ENCODE peak calls at places on chromosomes 13 and 19, in seven cellular contexts. J, Z, K, T, A, C and O are unnamed samples.

GRCh38 chr19:39479916-39480315 is 722 bp upstream of the TIMM50 start:
- DNase-seq in J (no peak), Z (no peak), K (no peak), T (no peak), A (no peak), C (no peak), O (no peak)

GRCh38 chr13:48496271-48496670 is 36.6 kb downstream of the RCBTB2 start:
- DNase-seq in J (no peak), Z (no peak), K (no peak), T (no peak), A (no peak), C (no peak), O (no peak)

GRCh38 chr13:110419391-110419791 is 112.3 kb downstream of the COL4A2 start:
- DNase-seq in J (peak), Z (no peak), K (no peak), T (no peak), A (no peak), C (no peak), O (no peak)

GRCh38 chr13:95355491-95355890 is 54.2 kb upstream of the ABCC4 start:
- DNase-seq in J (peak), Z (peak), K (no peak), T (no peak), A (no peak), C (no peak), O (no peak)

GRCh38 chr13:41495044-41495443 is 37.7 kb downstream of the RGCC start:
- DNase-seq in J (no peak), Z (no peak), K (no peak), T (no peak), A (no peak), C (no peak), O (no peak)

GRCh38 chr19:45895519-45895972 is 6.9 kb downstream of the MYPOP start:
- DNase-seq in J (no peak), Z (no peak), K (no peak), T (no peak), A (no peak), C (no peak), O (no peak)

GRCh38 chr19:2719232-2719735 is 1.9 kb downstream of the DIRAS1 start:
- DNase-seq in J (no peak), Z (no peak), K (no peak), T (no peak), A (no peak), C (no peak), O (no peak)

GRCh38 chr13:48585456-48585840 is 52.6 kb upstream of the RCBTB2 start:
- DNase-seq in J (peak), Z (peak), K (no peak), T (no peak), A (no peak), C (peak), O (no peak)

GRCh38 chr13:93635687-93636086 is 409.1 kb downstream of the GPC6 start:
- DNase-seq in J (peak), Z (peak), K (no peak), T (no peak), A (no peak), C (no peak), O (no peak)

GRCh38 chr19:16449330-16449961 is 22.3 kb downstream of the EPS15L1 start:
- DNase-seq in J (peak), Z (no peak), K (no peak), T (no peak), A (no peak), C (no peak), O (no peak)

GRCh38 chr13:58619396-58620113 is 988.0 kb downstream of the PCDH17 start:
- DNase-seq in J (no peak), Z (no peak), K (no peak), T (no peak), A (no peak), C (no peak), O (no peak)

GRCh38 chr13:113152894-113153809 is 5.3 kb upstream of the PROZ start:
- DNase-seq in J (peak), Z (no peak), K (peak), T (peak), A (no peak), C (peak), O (no peak)

GRCh38 chr19:45558399-45558878 is 26.2 kb downstream of the OPA3 start:
- DNase-seq in J (peak), Z (no peak), K (peak), T (no peak), A (no peak), C (peak), O (no peak)

GRCh38 chr13:39106216-39106995 is 68.2 kb downstream of the NHLRC3 start:
- DNase-seq in J (peak), Z (no peak), K (no peak), T (peak), A (no peak), C (no peak), O (no peak)

GRCh38 chr13:99386911-99387788 is 80.0 kb upstream of the GPR183 start:
- DNase-seq in J (peak), Z (no peak), K (peak), T (peak), A (no peak), C (peak), O (peak)

GRCh38 chr19:2540646-2541454 is 64.9 kb downstream of the GADD45B start:
- DNase-seq in J (peak), Z (peak), K (peak), T (no peak), A (no peak), C (peak), O (peak)

GRCh38 chr19:46614114-46614701 is 10.7 kb downstream of the PTGIR start:
- DNase-seq in J (peak), Z (peak), K (peak), T (peak), A (no peak), C (peak), O (peak)

DNA sequence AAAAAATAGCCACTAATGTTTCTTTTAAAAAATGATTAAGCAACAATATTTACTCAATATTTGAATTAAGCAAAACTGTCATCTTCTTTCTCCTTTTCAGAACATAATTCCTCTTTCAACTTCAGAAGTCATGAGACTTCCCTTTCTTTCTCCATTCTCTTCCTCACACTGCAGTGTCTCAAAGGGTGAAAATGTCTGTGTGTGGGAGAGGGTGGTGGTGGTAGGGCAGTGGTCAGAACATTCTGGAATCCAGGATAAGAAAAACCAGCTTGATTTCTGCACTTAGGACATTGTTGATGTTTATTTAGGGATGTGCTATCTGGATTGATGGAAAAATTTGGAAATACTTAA is 126.4 kb downstream of the KCNRG start:
- DNase-seq in J (no peak), Z (no peak), K (no peak), T (no peak), A (no peak), C (no peak), O (no peak)
- TF ChIP-seq CTCF in J (no peak), Z (no peak), K (no peak), T (no peak), A (no peak), C (no peak), O (no peak)

GRCh38 chr13:84455143-84455905 is 573.0 kb upstream of the SLITRK1 start:
- DNase-seq in J (no peak), Z (no peak), K (no peak), T (no peak), A (no peak), C (no peak), O (no peak)
- TF ChIP-seq CTCF in J (no peak), Z (no peak), K (peak), T (no peak), A (no peak), C (no peak), O (no peak)

GRCh38 chr13:35957174-35957867 is 173.9 kb downstream of the DCLK1 start:
- DNase-seq in J (peak), Z (peak), K (no peak), T (no peak), A (no peak), C (no peak), O (no peak)

GRCh38 chr13:35957996-35958395 is 173.2 kb downstream of the DCLK1 start:
- DNase-seq in J (no peak), Z (no peak), K (no peak), T (no peak), A (no peak), C (no peak), O (no peak)

GRCh38 chr13:35956074-35956473 is 175.1 kb downstream of the DCLK1 start:
- DNase-seq in J (no peak), Z (no peak), K (no peak), T (no peak), A (no peak), C (no peak), O (no peak)

GRCh38 chr13:35954207-35954560 is 177.0 kb downstream of the DCLK1 start:
- DNase-seq in J (no peak), Z (peak), K (no peak), T (peak), A (no peak), C (no peak), O (no peak)

GRCh38 chr13:35953537-35954206 is 177.5 kb downstream of the DCLK1 start:
- DNase-seq in J (peak), Z (peak), K (peak), T (peak), A (no peak), C (peak), O (no peak)
- TF ChIP-seq CTCF in J (peak), Z (peak), K (peak), T (peak), A (peak), C (peak), O (peak)

DNA sequence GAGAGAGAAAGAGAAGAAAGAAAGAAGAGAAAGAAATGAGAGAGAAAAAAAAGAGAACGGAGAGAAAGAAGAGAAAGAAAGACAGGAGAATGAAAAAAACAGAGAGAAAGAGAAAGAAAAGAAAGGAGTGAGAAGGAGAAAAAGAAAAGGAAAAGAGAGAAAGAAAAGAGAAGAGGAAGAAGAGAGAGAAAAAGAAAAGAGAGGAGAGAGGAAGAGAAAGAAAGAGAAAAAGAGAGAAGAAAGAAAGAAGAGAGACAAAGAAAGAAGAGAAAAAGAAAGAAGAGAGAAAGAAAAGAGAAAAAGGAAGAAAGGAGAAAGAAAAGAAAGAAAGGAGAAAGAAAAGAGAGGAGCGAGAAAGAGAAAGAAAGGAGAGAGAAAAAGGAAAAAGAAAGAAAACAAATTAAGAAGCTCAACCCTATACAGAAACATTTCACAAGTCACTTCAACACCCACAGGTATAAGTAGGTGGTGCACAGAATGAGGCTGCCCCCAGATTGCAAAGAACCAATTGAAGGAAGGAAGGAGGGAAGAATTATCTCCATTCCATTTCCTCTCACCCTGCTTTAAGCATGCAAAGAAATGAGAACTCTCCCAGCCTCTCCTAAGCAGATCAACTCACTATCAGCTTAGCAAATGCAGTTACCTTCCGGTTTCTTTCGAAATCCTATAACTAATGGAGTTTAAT is 98.8 kb upstream of the CACNA1A start:
- DNase-seq in J (no peak), Z (no peak), K (no peak), T (no peak), A (no peak), C (no peak), O (no peak)
- TF ChIP-seq CTCF in J (no peak), Z (no peak), K (no peak), T (no peak), A (no peak), C (no peak), O (no peak)

DNA sequence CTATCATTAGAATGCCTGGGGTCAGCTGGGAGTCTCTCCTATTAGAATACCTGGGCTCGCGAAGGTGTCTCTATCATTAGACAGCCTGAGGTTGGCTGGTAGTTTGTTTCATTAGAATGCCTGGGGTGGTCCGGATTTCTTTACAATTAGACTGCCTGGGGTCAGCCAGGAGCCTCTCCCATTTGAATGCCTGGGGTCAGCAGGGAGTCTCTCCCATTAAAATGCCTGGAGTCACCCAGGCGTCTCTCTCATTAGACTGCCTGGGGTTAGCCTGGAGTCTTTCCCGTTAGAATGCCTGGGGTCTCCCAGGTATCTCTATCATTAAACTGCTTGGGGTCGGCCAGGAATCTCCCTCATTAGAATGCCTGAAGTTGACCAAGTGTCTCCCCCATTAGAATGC is 1458.3 kb downstream of the UQCRFS1 start:
- DNase-seq in J (no peak), Z (no peak), K (no peak), T (no peak), A (no peak), C (no peak), O (no peak)
- TF ChIP-seq CTCF in J (no peak), Z (no peak), K (no peak), T (no peak), A (no peak), C (no peak), O (no peak)